ENCODE peak calls at places on chromosomes 4 and X, in eight cellular contexts. O is HepG2; B is GM06990; Y is MM.1S; V is tibial nerve; A is effector memory CD4-positive, alpha-beta T cell; R is breast epithelium; S is psoas muscle. N is an unnamed sample. For H3K36me3 and H3K27me3, the result is how much of the 10 kb centered on the place peaks cover.

GRCh38 chrX:72305286-72306084 is at the start of gene CITED1:
- DNase-seq in B (no peak), R (no peak), S (no peak), Y (peak), A (peak), O (no peak), V (no peak), N (peak)

GRCh38 chr4:45475490-45475889 is 648.4 kb downstream of the GABRG1 start:
- DNase-seq in S (no peak), R (no peak), B (no peak), O (no peak), V (no peak), Y (no peak), A (no peak), N (no peak)

GRCh38 chrX:16348286-16348685 is 181.0 kb downstream of the MAGEB17 start:
- DNase-seq in A (no peak), R (no peak), Y (no peak), O (no peak), S (no peak), B (no peak), V (no peak), N (no peak)

GRCh38 chr4:120870279-120870673 is 52.2 kb downstream of the PRDM5 start:
- DNase-seq in A (no peak), V (no peak), R (no peak), B (no peak), S (no peak), Y (no peak), O (peak), N (peak)

GRCh38 chr4:13535708-13536361 is 8.5 kb downstream of the NKX3-2 start:
- DNase-seq in O (no peak), R (no peak), B (no peak), A (no peak), V (no peak), Y (peak), S (no peak), N (peak)

GRCh38 chr4:71958978-71959377 is 72.8 kb upstream of the NPFFR2 start:
- DNase-seq in B (no peak), O (no peak), A (no peak), Y (peak), S (no peak), V (no peak), R (no peak), N (no peak)

GRCh38 chr4:167100120-167100519 is 134.2 kb downstream of the SPOCK3 start:
- DNase-seq in B (peak), S (no peak), V (no peak), A (no peak), O (peak), Y (peak), R (no peak), N (no peak)

GRCh38 chrX:33336783-33337182 is 125.4 kb upstream of the DMD start:
- DNase-seq in O (peak), S (no peak), Y (no peak), A (no peak), V (no peak), B (no peak), R (peak), N (no peak)

GRCh38 chr4:81137446-81137845 is 77.6 kb downstream of the PRKG2 start:
- DNase-seq in A (no peak), O (no peak), R (no peak), S (no peak), B (no peak), V (no peak), Y (no peak), N (no peak)

GRCh38 chrX:120262781-120263719 is 12.4 kb downstream of the ZBTB33 start:
- DNase-seq in O (no peak), A (no peak), Y (no peak), R (peak), B (no peak), V (no peak), S (no peak), N (no peak)

GRCh38 chr4:155772459-155773195 is 13.8 kb downstream of the GUCY1B1 start:
- DNase-seq in S (no peak), R (no peak), B (no peak), O (no peak), V (no peak), Y (no peak), A (no peak), N (no peak)

GRCh38 chr4:148951346-148951745 is 509.1 kb upstream of the NR3C2 start:
- DNase-seq in V (no peak), B (no peak), Y (no peak), S (no peak), A (no peak), O (no peak), R (no peak), N (no peak)

GRCh38 chrX:115344885-115345653 is 55.6 kb downstream of the LUZP4 start:
- DNase-seq in A (no peak), B (no peak), O (peak), V (peak), Y (peak), R (peak), S (peak), N (peak)

GRCh38 chr4:16131293-16131692 is 47.5 kb upstream of the PROM1 start:
- DNase-seq in B (no peak), S (no peak), Y (no peak), O (no peak), R (no peak), A (no peak), V (no peak), N (no peak)

GRCh38 chr4:42641696-42642095 is 15.2 kb downstream of the ATP8A1 start:
- DNase-seq in B (peak), A (no peak), S (no peak), Y (no peak), R (no peak), O (no peak), V (no peak), N (no peak)

GRCh38 chr4:82594466-82594865 is 32.7 kb upstream of the TMEM150C start:
- DNase-seq in V (no peak), O (no peak), S (no peak), R (no peak), Y (no peak), A (no peak), B (no peak), N (no peak)

GRCh38 chr4:37383579-37384229 is 139.2 kb downstream of the NWD2 start:
- DNase-seq in R (no peak), B (no peak), Y (peak), V (no peak), S (no peak), O (peak), A (no peak), N (peak)

GRCh38 chr4:108628411-108628810 is 8.0 kb downstream of the RPL34 start:
- DNase-seq in Y (no peak), B (no peak), A (no peak), O (no peak), V (no peak), S (no peak), R (no peak), N (no peak)

GRCh38 chr4:108685036-108685686 is 34.8 kb downstream of the OSTC start:
- DNase-seq in R (no peak), O (no peak), V (no peak), A (no peak), B (no peak), Y (no peak), S (no peak), N (no peak)

GRCh38 chrX:78123190-78123589 is 16.3 kb downstream of the TAF9B start:
- DNase-seq in R (no peak), O (no peak), B (no peak), V (no peak), S (no peak), Y (no peak), A (no peak), N (no peak)

GRCh38 chrX:39972340-39972739 is 125.4 kb downstream of the BCOR start:
- DNase-seq in Y (no peak), O (no peak), B (no peak), V (no peak), S (no peak), R (no peak), A (no peak), N (no peak)

GRCh38 chrX:45228126-45228525 is 27.4 kb upstream of the DIPK2B start:
- DNase-seq in Y (no peak), S (no peak), A (no peak), V (no peak), R (no peak), O (no peak), B (no peak), N (no peak)

GRCh38 chr4:168846414-168846813 is 163.6 kb downstream of the CBR4 start:
- DNase-seq in S (no peak), V (no peak), Y (no peak), B (no peak), R (no peak), O (no peak), A (no peak), N (peak)

GRCh38 chr4:139823345-139823744 is 157.7 kb downstream of the MGST2 start:
- DNase-seq in A (no peak), O (no peak), B (no peak), V (no peak), S (no peak), R (no peak), Y (no peak), N (no peak)

GRCh38 chr4:39900966-39901365 is 76.7 kb downstream of the PDS5A start:
- DNase-seq in R (no peak), S (no peak), V (no peak), O (no peak), Y (no peak), A (no peak), B (no peak), N (no peak)

GRCh38 chrX:72430405-72430968 is 124.8 kb upstream of the CITED1 start:
- DNase-seq in Y (no peak), B (no peak), R (no peak), O (no peak), A (no peak), V (no peak), S (no peak), N (no peak)

GRCh38 chr4:89939994-89940393 is 45.3 kb downstream of the MMRN1 start:
- DNase-seq in B (no peak), S (no peak), O (no peak), Y (no peak), A (no peak), V (no peak), R (no peak), N (no peak)

GRCh38 chr4:1094336-1094690 is 19.1 kb downstream of the RNF212 start:
- DNase-seq in S (no peak), B (no peak), R (no peak), Y (no peak), V (no peak), O (no peak), A (no peak), N (no peak)

GRCh38 chr4:100188829-100189228 is 1.4 kb downstream of the DDIT4L start:
- DNase-seq in Y (peak), V (no peak), A (no peak), S (peak), R (no peak), O (no peak), B (no peak), N (no peak)

GRCh38 chr4:48329193-48329592 is 12.1 kb upstream of the SLAIN2 start:
- DNase-seq in Y (no peak), R (no peak), S (no peak), V (no peak), B (no peak), O (peak), A (no peak), N (no peak)

GRCh38 chr4:3699678-3700077 is 66.5 kb upstream of the ADRA2C start:
- DNase-seq in A (no peak), Y (no peak), V (no peak), S (peak), R (no peak), B (no peak), O (no peak), N (no peak)

GRCh38 chr4:40990899-40991265 is 223.5 kb downstream of the APBB2 start:
- DNase-seq in A (no peak), B (no peak), R (no peak), S (no peak), O (no peak), V (no peak), Y (no peak), N (no peak)

GRCh38 chr4:52600275-52600674 is 58.8 kb downstream of the USP46 start:
- DNase-seq in O (no peak), R (no peak), S (no peak), Y (no peak), A (no peak), V (no peak), B (no peak), N (no peak)
- H3K36me3 ChIP-seq in O (under half), R (under half), S (under half), Y (under half), A (under half), V (under half), B (under half), N (under half)

DNA sequence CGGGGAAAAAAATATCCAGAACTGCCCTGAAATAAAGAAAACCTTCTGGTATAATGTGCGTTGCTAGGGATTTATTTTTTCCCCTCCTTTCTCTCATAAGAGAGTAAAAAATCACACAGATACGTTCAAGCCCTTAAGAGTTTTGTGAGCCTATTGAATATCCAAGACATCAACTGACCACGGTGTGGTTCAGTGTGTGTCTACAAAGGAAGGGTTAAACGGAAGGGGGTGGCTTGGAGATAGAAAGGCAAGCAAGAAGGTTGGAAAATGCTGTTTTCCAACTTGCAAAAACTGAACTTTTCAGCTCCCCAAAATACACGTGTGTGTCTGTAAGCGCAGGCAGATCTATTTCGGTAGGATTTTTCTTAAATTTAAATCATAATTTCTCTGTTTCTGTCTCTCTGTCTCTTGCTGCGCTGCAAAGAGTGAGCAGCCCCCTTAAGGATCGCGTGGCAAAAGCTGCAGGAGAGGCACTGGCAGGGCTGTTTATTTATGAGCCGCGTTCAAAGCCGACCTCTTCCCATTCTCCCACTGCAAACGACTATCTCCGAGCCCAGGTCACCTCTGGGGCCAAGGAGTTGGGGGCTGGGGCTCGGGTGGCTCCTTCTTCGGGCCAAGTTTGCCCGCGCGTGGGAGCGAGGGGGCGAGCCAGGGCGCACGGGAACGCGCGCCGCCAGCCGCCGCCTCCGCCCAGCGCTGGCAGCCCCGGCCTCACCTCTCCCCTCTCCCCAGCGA is 477 bp upstream of the SLIT2 start:
- DNase-seq in O (no peak), Y (no peak), A (no peak), B (peak), R (no peak), V (no peak), S (no peak), N (no peak)
- H3K4me3 ChIP-seq in O (peak), Y (peak), A (no peak), B (no peak), R (peak), V (peak), S (peak), N (peak)

DNA sequence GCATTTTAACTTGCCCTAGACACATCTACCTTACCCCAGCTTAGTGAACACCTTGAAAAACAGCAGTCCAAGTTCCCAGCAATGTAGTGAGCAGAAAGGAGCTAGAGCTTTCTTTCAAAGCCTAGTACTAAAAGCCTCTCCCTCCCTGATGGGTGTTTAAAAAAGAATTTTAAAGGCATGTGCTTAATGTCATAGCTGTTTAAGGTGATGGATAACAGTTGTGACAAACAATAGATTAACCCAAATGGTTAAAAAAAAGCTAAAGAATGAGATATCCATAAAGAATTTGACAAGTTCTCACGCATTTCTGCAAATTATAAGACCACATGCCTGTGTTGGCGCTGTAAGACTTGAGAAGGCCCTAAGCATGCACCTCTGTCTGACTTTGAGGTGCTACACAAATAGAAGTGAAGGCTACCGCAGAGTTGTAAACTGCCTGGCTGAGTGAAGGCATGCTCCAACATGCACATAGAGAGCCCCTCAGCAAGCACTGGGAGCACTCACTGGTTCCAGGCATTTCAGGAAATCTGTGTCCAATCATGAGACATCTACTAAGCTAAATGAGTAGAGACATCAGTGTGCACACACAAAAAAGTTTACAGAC is 94.0 kb downstream of the PHF8 start:
- DNase-seq in Y (no peak), S (no peak), R (no peak), O (no peak), A (no peak), B (no peak), V (no peak), N (no peak)
- H3K27me3 ChIP-seq in Y (under half), S (under half), R (under half), O (under half), A (under half), B (under half), V (under half), N (under half)

GRCh38 chr4:115918149-115918548 is 804.7 kb upstream of the NDST4 start:
- DNase-seq in R (no peak), S (no peak), V (no peak), O (no peak), B (no peak), Y (no peak), A (no peak), N (no peak)
- H3K36me3 ChIP-seq in R (under half), S (under half), V (under half), O (under half), B (under half), Y (under half), A (under half), N (under half)

GRCh38 chrX:153763989-153764755 is at the start of gene PLXNB3:
- DNase-seq in S (peak), R (peak), O (peak), V (peak), B (peak), Y (peak), A (peak), N (peak)

GRCh38 chrX:153765138-153766079 is 1.4 kb downstream of the PLXNB3 start:
- DNase-seq in R (no peak), S (peak), Y (no peak), B (no peak), O (peak), V (no peak), A (no peak), N (peak)

GRCh38 chrX:153763298-153763932 is 634 bp upstream of the PLXNB3 start:
- DNase-seq in V (no peak), S (peak), B (no peak), O (peak), R (no peak), Y (no peak), A (no peak), N (peak)

GRCh38 chrX:153766098-153766817 is 2.2 kb downstream of the PLXNB3 start:
- DNase-seq in S (peak), A (no peak), V (no peak), O (peak), R (no peak), B (peak), Y (no peak), N (peak)

GRCh38 chrX:153764786-153765137 is 713 bp downstream of the PLXNB3 start:
- DNase-seq in S (no peak), B (peak), R (no peak), O (peak), Y (no peak), V (no peak), A (no peak), N (peak)
- H3K4me3 ChIP-seq in S (no peak), B (no peak), R (peak), O (peak), Y (no peak), V (peak), A (no peak), N (no peak)

GRCh38 chr4:77175201-77175610 is 18.2 kb downstream of the CCNG2 start:
- DNase-seq in Y (no peak), A (no peak), V (no peak), R (no peak), S (no peak), O (no peak), B (no peak), N (peak)
- H3K27me3 ChIP-seq in Y (under half), A (under half), V (under half), R (under half), S (under half), O (under half), B (under half), N (under half)

GRCh38 chr4:7767526-7767925 is 172.1 kb downstream of the AFAP1 start:
- DNase-seq in O (no peak), A (no peak), S (no peak), R (no peak), V (no peak), B (no peak), Y (no peak), N (no peak)
- H3K36me3 ChIP-seq in O (under half), A (under half), S (under half), R (under half), V (under half), B (under half), Y (under half), N (under half)

GRCh38 chr4:6688879-6689505 is 4.7 kb upstream of the S100P start:
- DNase-seq in S (no peak), R (peak), O (peak), A (peak), Y (peak), B (no peak), V (peak), N (peak)

GRCh38 chr4:6684656-6685055 is 9.0 kb upstream of the S100P start:
- DNase-seq in A (no peak), Y (no peak), B (no peak), R (no peak), V (no peak), S (no peak), O (no peak), N (peak)

GRCh38 chr4:6689506-6689960 is 4.1 kb upstream of the S100P start:
- DNase-seq in A (no peak), Y (no peak), O (peak), B (no peak), S (no peak), R (no peak), V (no peak), N (no peak)

GRCh38 chr4:6686104-6686787 is 7.4 kb upstream of the S100P start:
- DNase-seq in Y (no peak), R (no peak), O (no peak), V (no peak), B (no peak), S (no peak), A (no peak), N (no peak)

GRCh38 chr4:6687947-6688878 is 5.5 kb upstream of the S100P start:
- DNase-seq in R (peak), O (peak), V (no peak), A (no peak), B (no peak), S (no peak), Y (no peak), N (peak)
- H3K4me3 ChIP-seq in R (peak), O (peak), V (no peak), A (no peak), B (no peak), S (no peak), Y (no peak), N (no peak)

N was measured in H7.